ENCODE peak calls at places on chromosomes 4 and X, in eight cellular contexts. Z, H, E, M, L, A, W and P are unnamed samples. For H3K36me3 and H3K4me1, the result is how much of the 10 kb centered on the place peaks cover.

GRCh38 chr4:186266699-186267467 is 894 bp downstream of the F11 start:
- DNase-seq in Z (no peak), H (no peak), E (no peak), M (no peak), L (peak), A (no peak), W (peak), P (no peak)

GRCh38 chrX:111435469-111435868 is 23.5 kb upstream of the DCX start:
- DNase-seq in Z (no peak), H (no peak), E (no peak), M (no peak), L (no peak), A (no peak), W (no peak), P (no peak)

GRCh38 chr4:38678078-38678477 is 14.1 kb downstream of the KLF3 start:
- DNase-seq in Z (no peak), H (no peak), E (no peak), M (no peak), L (no peak), A (no peak), W (no peak), P (no peak)

GRCh38 chr4:6568148-6568547 is 6.8 kb upstream of the MAN2B2 start:
- DNase-seq in Z (no peak), H (no peak), E (no peak), M (no peak), L (no peak), A (no peak), W (no peak), P (no peak)

GRCh38 chrX:2502668-2503519 is 2.1 kb upstream of the DHRSX start:
- DNase-seq in Z (peak), H (no peak), E (no peak), M (no peak), L (no peak), A (no peak), W (no peak), P (no peak)

GRCh38 chr4:123603165-123603564 is 206.6 kb downstream of the SPRY1 start:
- DNase-seq in Z (no peak), H (no peak), E (no peak), M (no peak), L (no peak), A (no peak), W (no peak), P (no peak)

GRCh38 chr4:3851881-3852280 is 85.7 kb downstream of the ADRA2C start:
- DNase-seq in Z (no peak), H (no peak), E (no peak), M (no peak), L (no peak), A (no peak), W (no peak), P (no peak)

GRCh38 chrX:15758140-15758539 is 20.1 kb downstream of the CA5B start:
- DNase-seq in Z (no peak), H (no peak), E (no peak), M (no peak), L (no peak), A (no peak), W (no peak), P (no peak)

GRCh38 chrX:123835661-123836371 is 24.0 kb upstream of the XIAP start:
- DNase-seq in Z (no peak), H (no peak), E (no peak), M (no peak), L (no peak), A (no peak), W (no peak), P (no peak)

GRCh38 chrX:131704136-131704695 is 160.3 kb downstream of the OR13H1 start:
- DNase-seq in Z (peak), H (peak), E (peak), M (no peak), L (peak), A (no peak), W (peak), P (peak)

GRCh38 chr4:130563185-130563890 is 1467.4 kb downstream of the C4orf33 start:
- DNase-seq in Z (no peak), H (no peak), E (peak), M (peak), L (no peak), A (no peak), W (peak), P (no peak)

GRCh38 chr4:5566991-5567390 is 141.4 kb downstream of the EVC2 start:
- DNase-seq in Z (no peak), H (no peak), E (no peak), M (no peak), L (no peak), A (no peak), W (no peak), P (no peak)

GRCh38 chrX:68846536-68846935 is 17.7 kb downstream of the EFNB1 start:
- DNase-seq in Z (no peak), H (no peak), E (no peak), M (no peak), L (no peak), A (no peak), W (no peak), P (no peak)

GRCh38 chr4:25486171-25486570 is 109.1 kb downstream of the ANAPC4 start:
- DNase-seq in Z (no peak), H (no peak), E (no peak), M (no peak), L (no peak), A (no peak), W (no peak), P (no peak)

GRCh38 chr4:22485751-22486150 is 30.1 kb downstream of the ADGRA3 start:
- DNase-seq in Z (no peak), H (no peak), E (no peak), M (no peak), L (no peak), A (no peak), W (no peak), P (no peak)

GRCh38 chr4:168357941-168358340 is 39.4 kb upstream of the DDX60 start:
- DNase-seq in Z (no peak), H (no peak), E (no peak), M (no peak), L (no peak), A (no peak), W (no peak), P (no peak)

GRCh38 chr4:168361365-168362024 is 42.9 kb upstream of the DDX60 start:
- DNase-seq in Z (no peak), H (no peak), E (no peak), M (no peak), L (no peak), A (no peak), W (no peak), P (no peak)

GRCh38 chr4:168367065-168367464 is 48.5 kb upstream of the DDX60 start:
- DNase-seq in Z (no peak), H (no peak), E (no peak), M (no peak), L (no peak), A (no peak), W (no peak), P (no peak)

GRCh38 chr4:168360271-168360670 is 41.7 kb upstream of the DDX60 start:
- DNase-seq in Z (no peak), H (no peak), E (no peak), M (no peak), L (no peak), A (no peak), W (no peak), P (no peak)

GRCh38 chr4:168362025-168362401 is 43.5 kb upstream of the DDX60 start:
- DNase-seq in Z (no peak), H (no peak), E (no peak), M (no peak), L (no peak), A (no peak), W (no peak), P (no peak)
- H3K36me3 ChIP-seq in Z (half or more), H (under half), E (under half), M (under half), L (under half), A (under half), W (under half), P (under half)

GRCh38 chr4:139814285-139815015 is 148.8 kb downstream of the MGST2 start:
- DNase-seq in Z (no peak), H (peak), E (peak), M (no peak), L (peak), A (peak), W (peak), P (no peak)

GRCh38 chr4:139816856-139817255 is 151.2 kb downstream of the MGST2 start:
- DNase-seq in Z (no peak), H (no peak), E (no peak), M (no peak), L (no peak), A (no peak), W (no peak), P (no peak)

GRCh38 chr4:139817657-139818452 is 152.2 kb downstream of the MGST2 start:
- DNase-seq in Z (no peak), H (peak), E (no peak), M (no peak), L (no peak), A (no peak), W (no peak), P (no peak)

GRCh38 chr4:139819082-139819481 is 153.5 kb downstream of the MGST2 start:
- DNase-seq in Z (no peak), H (no peak), E (no peak), M (peak), L (no peak), A (no peak), W (no peak), P (no peak)

DNA sequence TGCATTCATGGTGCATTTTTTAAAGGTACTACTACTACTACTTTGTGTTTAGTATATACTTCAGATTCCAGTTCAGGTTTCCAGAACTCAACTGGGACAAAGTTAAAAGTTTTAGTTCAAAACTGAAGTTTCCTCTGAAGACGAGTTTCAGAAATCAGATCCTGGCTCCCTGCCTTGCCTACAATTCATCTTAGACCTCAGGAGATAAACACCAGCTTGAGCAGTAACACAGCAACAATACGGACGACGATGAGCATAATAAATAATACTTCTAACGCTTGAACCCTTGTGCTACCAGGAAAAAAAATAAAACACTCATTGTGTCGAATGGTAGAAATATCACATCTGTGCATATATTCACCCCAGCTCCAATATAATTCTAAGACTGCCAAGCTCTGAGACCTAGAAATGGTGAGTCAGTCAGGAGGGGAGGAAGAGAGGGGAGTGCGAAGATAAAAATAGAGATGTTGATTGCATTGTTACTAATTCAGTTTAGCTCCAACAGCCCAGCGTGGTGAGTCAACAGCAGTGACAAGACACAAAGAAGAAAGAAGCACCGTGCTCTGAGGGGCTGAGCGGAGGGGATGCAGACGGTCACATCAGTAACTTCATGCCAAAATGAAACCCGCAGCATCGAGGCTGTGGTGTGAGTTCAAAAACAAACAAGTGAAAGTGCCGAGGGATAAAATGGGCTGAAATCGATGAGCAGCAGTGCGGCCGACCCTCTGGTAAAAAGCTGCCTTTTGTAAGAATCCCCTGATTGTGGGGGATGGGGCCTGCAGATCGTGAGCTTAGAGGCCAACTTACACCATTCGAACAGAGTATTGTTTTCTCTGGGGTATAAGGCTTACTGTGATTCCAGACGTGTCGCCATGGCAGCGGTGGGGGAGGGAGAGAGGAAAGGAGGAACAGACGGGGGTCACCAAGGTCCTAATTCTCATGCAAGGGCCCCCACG is 150.3 kb downstream of the MGST2 start:
- DNase-seq in Z (no peak), H (peak), E (no peak), M (no peak), L (no peak), A (no peak), W (peak), P (no peak)
- TF ChIP-seq POLR2A in Z (no peak), H (peak), E (no peak), M (no peak), L (no peak), A (no peak), W (no peak), P (no peak)

GRCh38 chrX:136176399-136176825 is 29.1 kb downstream of the FHL1 start:
- DNase-seq in Z (no peak), H (peak), E (no peak), M (peak), L (no peak), A (no peak), W (peak), P (no peak)
- H3K4me1 ChIP-seq in Z (under half), H (under half), E (under half), M (under half), L (under half), A (under half), W (under half), P (under half)

GRCh38 chrX:1486749-1487361 is 34.1 kb upstream of the ASMTL start:
- DNase-seq in Z (peak), H (peak), E (no peak), M (no peak), L (peak), A (no peak), W (no peak), P (no peak)
- H3K36me3 ChIP-seq in Z (under half), H (under half), E (under half), M (under half), L (under half), A (under half), W (under half), P (under half)

GRCh38 chr4:173334085-173334890 is at the start of gene HMGB2:
- DNase-seq in Z (peak), H (peak), E (peak), M (peak), L (peak), A (peak), W (peak), P (peak)

GRCh38 chr4:173337463-173337862 is 3.3 kb upstream of the HMGB2 start:
- DNase-seq in Z (no peak), H (no peak), E (no peak), M (no peak), L (no peak), A (no peak), W (no peak), P (no peak)

GRCh38 chr4:173332963-173333657 is 1.0 kb downstream of the HMGB2 start:
- DNase-seq in Z (no peak), H (no peak), E (no peak), M (peak), L (no peak), A (no peak), W (no peak), P (no peak)

GRCh38 chr4:173333658-173334084 is 487 bp downstream of the HMGB2 start:
- DNase-seq in Z (peak), H (peak), E (peak), M (peak), L (peak), A (peak), W (peak), P (peak)

GRCh38 chr4:173334891-173335754 is 965 bp upstream of the HMGB2 start:
- DNase-seq in Z (peak), H (peak), E (peak), M (peak), L (peak), A (peak), W (peak), P (no peak)
- TF ChIP-seq POLR2A in Z (no peak), H (no peak), E (no peak), M (no peak), L (no peak), A (no peak), W (no peak), P (peak)

DNA sequence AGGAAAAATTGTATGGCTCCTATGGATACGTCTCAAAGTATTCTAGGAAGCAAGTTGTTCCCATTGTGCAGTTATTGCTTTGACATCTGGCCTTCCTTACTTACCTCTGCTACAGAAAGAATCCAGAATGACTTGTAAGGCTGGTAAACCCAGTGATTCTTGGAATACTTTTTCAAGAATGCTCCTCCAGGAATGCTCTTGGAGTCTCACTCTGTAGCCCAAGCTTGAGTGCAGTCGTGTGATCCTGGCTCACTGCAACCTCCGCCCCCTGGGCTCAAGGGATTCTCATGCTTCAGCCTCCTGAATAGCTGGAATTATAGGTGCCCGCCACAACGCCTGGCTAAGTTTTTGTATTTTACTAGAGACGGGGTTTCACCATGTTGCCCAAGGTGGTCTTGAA is 38.1 kb downstream of the GAB1 start:
- DNase-seq in Z (no peak), H (no peak), E (no peak), M (no peak), L (no peak), A (no peak), W (no peak), P (no peak)
- H3K4me1 ChIP-seq in Z (under half), H (under half), E (under half), M (under half), L (under half), A (under half), W (under half), P (under half)

GRCh38 chr4:106333186-106333585 is 16.8 kb downstream of the AIMP1 start:
- DNase-seq in Z (no peak), H (no peak), E (no peak), M (no peak), L (no peak), A (no peak), W (no peak), P (no peak)
- H3K36me3 ChIP-seq in Z (half or more), H (under half), E (under half), M (half or more), L (under half), A (under half), W (under half), P (half or more)